ENCODE peak calls at places on chromosome 3, in ten cellular contexts. F is ovary; T is stimulated activated CD8-positive, alpha-beta memory T cell treated with anti-CD3 and anti-CD28 coated beads, Interleukin-15, amount 100 ng/mL, for 1 hour; S is astrocyte of the spinal cord; L is retinal pigment epithelial cell; H is lower lobe of right lung; G is heart left ventricle; Z is NB4; V is glutamatergic neuron; I is hippocampal formation. C is an unnamed sample.

GRCh38 chr3:39187372-39188155 is 4.8 kb downstream of the XIRP1 start:
- DNase-seq in I (no peak), F (no peak), L (no peak), G (no peak), H (peak; percentile 43), S (no peak), Z (no peak), V (no peak), T (no peak), C (no peak)

GRCh38 chr3:112038863-112039262 is 4.3 kb downstream of the TMPRSS7 start:
- DNase-seq in V (no peak), Z (no peak), I (no peak), F (no peak), G (no peak), H (no peak), L (no peak), S (no peak), T (no peak), C (no peak)

GRCh38 chr3:179840985-179841384 is 188.1 kb downstream of the USP13 start:
- DNase-seq in G (no peak), L (peak; percentile 62), V (no peak), Z (no peak), T (no peak), S (peak; percentile 62), I (no peak), H (no peak), F (no peak), C (no peak)

GRCh38 chr3:141769171-141769894 is 6.1 kb downstream of the GRK7 start:
- DNase-seq in Z (no peak), T (no peak), S (peak; percentile 5), V (no peak), L (no peak), H (no peak), I (no peak), F (no peak), G (no peak), C (no peak)

GRCh38 chr3:87436781-87437543 is 160.6 kb upstream of the POU1F1 start:
- DNase-seq in I (no peak), L (peak; percentile 42), F (no peak), Z (no peak), G (no peak), T (no peak), V (no peak), H (no peak), S (peak; percentile 60), C (no peak)

GRCh38 chr3:181176610-181177009 is 187.1 kb upstream of the DNAJC19 start:
- DNase-seq in S (peak; percentile 59), T (no peak), L (peak; percentile 14), V (peak; percentile 44), G (peak; percentile 42), I (peak; percentile 52), H (peak; percentile 54), F (peak; percentile 43), Z (peak; percentile 49), C (peak; percentile 55)

GRCh38 chr3:20344400-20344959 is 158.5 kb upstream of the SGO1 start:
- DNase-seq in T (no peak), F (no peak), G (no peak), L (no peak), Z (no peak), I (no peak), H (no peak), S (no peak), V (no peak), C (peak; percentile 32)

GRCh38 chr3:46928297-46928696 is 48.2 kb downstream of the CCDC12 start:
- DNase-seq in H (no peak), L (no peak), F (no peak), V (no peak), S (peak; percentile 30), I (no peak), G (no peak), Z (peak; percentile 89), T (no peak), C (peak; percentile 99)

GRCh38 chr3:184688251-184688851 is 23.5 kb downstream of the MAGEF1 start:
- DNase-seq in V (no peak), L (peak; percentile 43), Z (no peak), G (no peak), F (peak; percentile 35), I (no peak), S (peak; percentile 82), T (no peak), H (no peak), C (peak; percentile 61)

GRCh38 chr3:69326821-69327433 is 59.0 kb downstream of the FRMD4B start:
- DNase-seq in V (no peak), H (no peak), Z (no peak), I (no peak), T (peak; percentile 4), S (no peak), L (no peak), F (no peak), G (peak; percentile 27), C (peak; percentile 40)

GRCh38 chr3:142785996-142786395 is 62.2 kb downstream of the TRPC1 start:
- DNase-seq in S (no peak), F (no peak), Z (no peak), H (no peak), T (no peak), G (no peak), V (no peak), L (no peak), I (no peak), C (no peak)

GRCh38 chr3:87702600-87702999 is 356.2 kb downstream of the CGGBP1 start:
- DNase-seq in Z (no peak), V (no peak), S (no peak), H (no peak), I (no peak), L (no peak), G (no peak), T (no peak), F (no peak), C (no peak)

GRCh38 chr3:57777774-57778173 is 21.7 kb downstream of the SLMAP start:
- DNase-seq in I (no peak), T (no peak), V (no peak), S (no peak), L (no peak), F (no peak), G (no peak), Z (no peak), H (no peak), C (no peak)

GRCh38 chr3:170599083-170599482 is 13.2 kb upstream of the SLC7A14 start:
- DNase-seq in T (no peak), H (no peak), S (no peak), L (no peak), Z (no peak), V (no peak), G (no peak), I (no peak), F (no peak), C (no peak)

GRCh38 chr3:187748050-187748481 is 2.8 kb upstream of the BCL6 start:
- DNase-seq in G (peak; percentile 88), Z (peak; percentile 80), F (peak; percentile 96), L (no peak), V (peak; percentile 95), T (peak; percentile 84), I (peak; percentile 81), H (peak; percentile 92), S (peak; percentile 81), C (peak; percentile 68)

GRCh38 chr3:32820971-32821685 is 3.3 kb downstream of the TRIM71 start:
- DNase-seq in T (no peak), Z (no peak), L (no peak), V (no peak), G (no peak), I (no peak), S (no peak), H (no peak), F (no peak), C (no peak)

GRCh38 chr3:55285156-55285555 is 201.9 kb downstream of the WNT5A start:
- DNase-seq in T (no peak), L (no peak), Z (no peak), G (no peak), H (no peak), S (no peak), I (no peak), V (no peak), F (no peak), C (no peak)

GRCh38 chr3:119579366-119580147 is at the start of gene ADPRH:
- DNase-seq in V (peak; percentile 77), F (peak; percentile 71), G (peak; percentile 89), H (peak; percentile 93), T (peak; percentile 4), I (no peak), L (no peak), S (peak; percentile 74), Z (peak; percentile 75), C (peak; percentile 63)

GRCh38 chr3:119228290-119229145 is 12.2 kb downstream of the B4GALT4 start:
- DNase-seq in L (no peak), V (no peak), T (no peak), F (no peak), H (no peak), Z (no peak), G (no peak), I (no peak), S (no peak), C (no peak)

GRCh38 chr3:52596658-52597265 is 60.4 kb downstream of the UQCC5 start:
- DNase-seq in T (no peak), I (peak; percentile 84), L (no peak), H (peak; percentile 55), S (no peak), F (no peak), V (no peak), G (no peak), Z (no peak), C (no peak)

GRCh38 chr3:127637546-127637945 is 8.6 kb downstream of the PODXL2 start:
- DNase-seq in I (no peak), F (no peak), H (no peak), Z (peak; percentile 65), L (no peak), G (no peak), S (no peak), V (no peak), T (no peak), C (peak; percentile 80)

GRCh38 chr3:149702691-149703426 is 45.0 kb upstream of the WWTR1 start:
- DNase-seq in I (no peak), S (peak; percentile 86), T (no peak), F (peak; percentile 48), L (no peak), V (no peak), H (no peak), Z (no peak), G (no peak), C (no peak)

GRCh38 chr3:45223889-45224730 is 2.0 kb downstream of the TMEM158 start:
- DNase-seq in V (no peak), F (no peak), Z (peak; percentile 34), H (no peak), L (no peak), G (no peak), S (peak; percentile 63), I (no peak), T (no peak), C (no peak)

GRCh38 chr3:39128951-39129350 is 21.5 kb downstream of the TTC21A start:
- DNase-seq in I (no peak), F (no peak), S (no peak), L (no peak), H (no peak), Z (no peak), G (no peak), T (no peak), V (no peak), C (no peak)